ENCODE peak calls at places on chromosomes 12 and 14, in four cellular contexts. B is amniotic epithelial cell, V is endothelial cell, P is NCI-H510A. A is an unnamed sample.

GRCh38 chr12:128088926-128089325 is 178.0 kb upstream of the TMEM132C start:
- DNase-seq in B (no peak), V (no peak), P (no peak), A (no peak)

GRCh38 chr14:71948101-71948500 is 15.9 kb downstream of the RGS6 start:
- DNase-seq in B (no peak), V (no peak), P (no peak), A (no peak)

GRCh38 chr14:47040490-47040889 is 388.9 kb upstream of the RPL10L start:
- DNase-seq in B (no peak), V (peak), P (no peak), A (peak)

GRCh38 chr12:76183459-76184186 is 99.1 kb upstream of the NAP1L1 start:
- DNase-seq in B (peak), V (no peak), P (no peak), A (peak)

GRCh38 chr12:83128529-83128928 is 441.8 kb downstream of the TMTC2 start:
- DNase-seq in B (no peak), V (no peak), P (no peak), A (peak)

GRCh38 chr14:35470775-35471174 is 63.2 kb upstream of the INSM2 start:
- DNase-seq in B (peak), V (peak), P (no peak), A (peak)

GRCh38 chr12:70317781-70318180 is 48.3 kb upstream of the KCNMB4 start:
- DNase-seq in B (peak), V (no peak), P (no peak), A (no peak)

GRCh38 chr14:71400821-71401447 is 493.7 kb downstream of the PCNX1 start:
- DNase-seq in B (peak), V (no peak), P (no peak), A (peak)

GRCh38 chr14:92105073-92105844 is 1.1 kb downstream of the ATXN3 start:
- DNase-seq in B (peak), V (no peak), P (no peak), A (peak)